ENCODE peak calls at places on chromosomes 11 and 22, in five cellular contexts. R is aorta, N is HAP-1, T is MG63, S is GM23248. I is an unnamed sample.

GRCh38 chr11:75338516-75339218 is 12.8 kb downstream of the ARRB1 start:
- DNase-seq in N (no peak), R (no peak), S (peak; percentile 82), T (no peak), I (peak; percentile 24)

GRCh38 chr22:30286813-30287625 is 2.3 kb downstream of the CASTOR1 start:
- DNase-seq in S (peak; percentile 47), R (peak; percentile 83), T (peak; percentile 65), N (peak; percentile 89), I (peak; percentile 45)

GRCh38 chr11:44566952-44567875 is 1.8 kb downstream of the CD82 start:
- DNase-seq in T (no peak), S (no peak), N (no peak), R (no peak), I (no peak)

GRCh38 chr22:28885939-28886338 is 2.6 kb downstream of the ZNRF3 start:
- DNase-seq in R (no peak), T (no peak), S (no peak), N (no peak), I (no peak)

GRCh38 chr11:117300301-117300700 is 9.2 kb downstream of the BACE1-AS start:
- DNase-seq in R (peak; percentile 64), S (peak; percentile 52), N (no peak), T (no peak), I (no peak)

GRCh38 chr11:31810779-31811647 is at the start of gene PAX6:
- DNase-seq in N (peak; percentile 92), R (peak; percentile 69), T (peak; percentile 96), S (peak; percentile 61), I (peak; percentile 9)

GRCh38 chr11:120646206-120646605 is 134.7 kb downstream of the GRIK4 start:
- DNase-seq in T (no peak), S (no peak), R (no peak), N (no peak), I (no peak)

GRCh38 chr11:21783954-21784353 is 408.9 kb upstream of the ANO5 start:
- DNase-seq in S (no peak), R (no peak), N (peak; percentile 20), T (no peak), I (no peak)

GRCh38 chr11:120643254-120643653 is 131.7 kb downstream of the GRIK4 start:
- DNase-seq in T (no peak), R (no peak), S (no peak), N (no peak), I (no peak)

GRCh38 chr22:43404673-43405385 is 7.0 kb upstream of the MPPED1 start:
- DNase-seq in S (no peak), R (peak; percentile 33), T (no peak), N (no peak), I (no peak)

GRCh38 chr11:63491614-63492372 is 826 bp upstream of the PLAAT5 start:
- DNase-seq in N (no peak), S (no peak), T (no peak), R (no peak), I (peak; percentile 83)

GRCh38 chr11:34747261-34747660 is 126.4 kb downstream of the EHF start:
- DNase-seq in T (no peak), N (no peak), R (no peak), S (no peak), I (no peak)

GRCh38 chr11:32317646-32318045 is 117.7 kb downstream of the WT1 start:
- DNase-seq in S (no peak), T (no peak), N (no peak), R (no peak), I (no peak)

GRCh38 chr11:78097666-78098385 is 18.2 kb upstream of the NDUFC2 start:
- DNase-seq in S (no peak), R (no peak), N (no peak), T (no peak), I (no peak)

GRCh38 chr11:110349109-110349996 is 52.9 kb upstream of the RDX start:
- DNase-seq in R (no peak), S (no peak), N (no peak), T (no peak), I (no peak)

GRCh38 chr11:66335531-66336233 is 552 bp downstream of the RIN1 start:
- DNase-seq in R (peak; percentile 69), S (peak; percentile 80), T (peak; percentile 67), N (no peak), I (peak; percentile 62)

GRCh38 chr11:86803136-86803535 is 2.8 kb downstream of the PRSS23 start:
- DNase-seq in R (no peak), T (no peak), S (no peak), N (no peak), I (no peak)

GRCh38 chr22:44361391-44362126 is 48.8 kb upstream of the SHISAL1 start:
- DNase-seq in T (no peak), N (no peak), S (no peak), R (peak; percentile 39), I (no peak)

GRCh38 chr11:73946798-73947458 is 3.9 kb upstream of the DNAJB13 start:
- DNase-seq in T (no peak), N (no peak), S (no peak), R (no peak), I (no peak)

DNA sequence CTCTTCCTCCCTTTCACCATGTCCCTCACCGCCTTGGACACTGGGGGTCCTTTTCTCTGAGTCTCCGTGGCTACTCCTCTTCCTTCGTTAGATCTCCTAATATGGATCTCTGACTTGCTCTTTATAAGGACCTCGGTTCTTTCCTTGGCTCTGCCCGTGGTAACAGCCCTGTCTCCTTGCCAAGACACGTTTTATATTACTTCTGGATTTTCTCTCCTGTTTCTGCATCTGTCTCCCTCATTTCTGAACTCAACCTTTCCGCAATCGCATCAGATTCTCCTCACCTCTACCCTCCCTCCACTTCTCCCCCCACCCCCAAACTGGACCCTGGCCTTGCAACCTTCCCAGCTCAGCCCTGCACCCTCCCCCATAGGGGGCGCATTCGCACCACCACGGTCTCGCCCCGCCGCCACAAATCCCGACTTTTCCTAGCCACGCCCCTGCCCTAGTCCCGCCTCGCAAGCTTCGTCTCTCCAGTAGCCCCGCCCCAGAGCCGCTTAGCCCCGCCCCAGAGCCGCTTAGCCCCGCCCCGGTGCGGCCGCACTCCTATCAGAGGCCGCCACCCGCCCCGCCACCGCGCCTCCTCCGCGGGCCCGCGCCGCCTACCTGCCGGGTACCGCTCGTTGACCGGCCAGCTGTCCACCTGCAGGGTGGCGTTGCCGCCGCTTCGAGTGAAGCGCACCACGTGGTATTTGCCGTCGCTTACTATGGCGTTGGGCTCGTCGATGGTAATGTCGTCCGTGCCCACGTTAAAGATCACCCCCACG is 39.0 kb downstream of the SLC22A12 start:
- DNase-seq in N (peak; percentile 57), R (no peak), S (peak; percentile 35), T (no peak), I (no peak)
- H3K27me3 ChIP-seq in N (no peaks in the 10 kb centered on the region), R (no peaks in the 10 kb centered on the region), S (peaks cover 4% of the 10 kb centered on the region), T (no peaks in the 10 kb centered on the region), I (peaks cover 2% of the 10 kb centered on the region)

DNA sequence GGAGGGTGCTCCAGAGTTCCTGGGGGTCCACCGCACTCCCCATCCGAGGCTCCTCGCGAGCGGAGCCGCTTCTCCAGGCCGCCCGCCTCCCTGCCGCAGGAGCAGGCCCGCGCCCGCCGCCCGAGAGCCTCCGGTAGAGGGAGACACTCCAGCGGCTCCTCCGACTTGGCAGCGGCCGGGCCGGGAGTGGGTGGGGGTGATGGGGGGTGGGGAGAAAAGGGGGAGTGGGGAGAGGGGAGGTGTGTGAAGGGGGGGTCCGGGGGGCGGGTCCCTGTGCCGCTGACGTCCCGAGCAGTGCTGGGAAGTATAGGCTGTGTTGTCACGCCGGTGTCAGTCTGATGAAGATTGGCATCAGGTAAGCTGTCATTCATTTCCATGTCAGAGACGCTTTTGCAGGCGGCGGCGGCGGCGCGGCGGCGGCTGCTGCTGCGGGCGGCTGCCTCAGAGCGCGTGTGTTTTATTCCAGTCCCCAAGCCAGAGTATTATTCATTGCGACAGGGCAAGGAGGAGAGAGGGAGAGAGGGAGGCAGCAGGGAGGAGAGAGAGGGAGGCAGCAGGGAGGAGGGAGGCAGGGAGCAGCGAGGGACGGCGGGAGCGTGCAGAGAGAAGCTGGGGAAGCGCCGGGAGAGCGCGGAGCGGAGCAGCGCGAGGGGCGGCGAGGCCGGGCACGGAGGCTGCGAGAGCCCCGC is at the start of gene PKNOX2:
- DNase-seq in N (peak; percentile 92), T (peak; percentile 86), R (peak; percentile 85), S (peak; percentile 87), I (peak; percentile 58)
- H3K4me3 ChIP-seq in N (peak within 1 kb of the TSS; percentile 71), T (peak within 1 kb of the TSS; percentile 84), R (peak within 1 kb of the TSS; percentile 93), S (peak within 1 kb of the TSS; percentile 74), I (peak within 1 kb of the TSS; percentile 88)

GRCh38 chr11:69819109-69819490 is at the start of gene FGF3:
- DNase-seq in S (no peak), R (no peak), N (no peak), T (no peak), I (no peak)

GRCh38 chr11:69816671-69817070 is 2.5 kb downstream of the FGF3 start:
- DNase-seq in R (no peak), S (no peak), T (no peak), N (no peak), I (no peak)

GRCh38 chr11:69817265-69818236 is 1.7 kb downstream of the FGF3 start:
- DNase-seq in N (no peak), T (peak; percentile 9), S (peak; percentile 19), R (no peak), I (no peak)

GRCh38 chr11:69819541-69820070 is 390 bp upstream of the FGF3 start:
- DNase-seq in N (no peak), R (no peak), S (no peak), T (no peak), I (no peak)

DNA sequence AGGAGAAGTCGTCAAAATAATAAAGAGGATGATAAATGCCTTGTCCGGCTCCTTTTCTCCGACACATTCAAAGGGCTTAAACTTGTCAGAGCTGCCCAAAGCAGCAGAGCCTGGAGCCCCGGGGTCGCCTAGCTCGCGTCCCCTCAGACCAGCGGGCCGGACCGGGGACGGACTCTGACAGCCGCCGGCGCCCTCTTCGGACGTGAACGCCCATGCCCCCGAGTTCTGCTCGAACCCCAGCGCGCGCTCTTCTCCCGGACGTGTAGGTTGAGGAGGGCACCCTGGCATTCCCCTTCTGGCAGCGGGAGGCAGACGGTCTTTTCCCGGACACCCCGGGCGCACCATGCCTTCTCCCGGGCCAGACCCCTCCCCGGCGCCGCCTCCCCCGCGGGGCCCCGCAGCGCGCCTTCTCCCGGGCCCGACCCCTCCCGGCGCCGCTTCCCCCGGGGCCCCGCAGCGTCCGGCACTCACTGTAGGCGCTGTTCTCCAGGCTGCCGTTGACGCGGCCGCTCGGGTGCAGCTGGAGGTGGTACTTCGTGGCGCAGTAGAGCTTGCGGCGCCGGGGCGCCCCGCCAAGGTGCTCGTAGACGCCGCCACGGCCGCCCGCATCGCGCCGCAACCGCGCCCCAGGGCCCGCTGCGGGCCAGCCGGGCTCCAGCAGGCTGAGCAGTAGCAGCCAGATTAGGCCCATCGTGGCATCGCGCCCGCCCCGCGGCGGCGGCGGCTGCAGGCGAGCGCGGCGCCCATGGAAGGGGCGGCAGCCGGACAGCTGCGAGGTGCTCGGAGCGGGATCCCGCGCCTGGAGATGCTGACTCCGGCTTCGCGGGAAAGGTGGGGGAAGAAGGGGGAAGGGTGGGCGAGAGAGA is 740 bp downstream of the FGF3 start:
- DNase-seq in S (no peak), T (peak; percentile 28), N (no peak), R (no peak), I (no peak)
- H3K27me3 ChIP-seq in S (peaks cover 52% of the 10 kb centered on the region), T (peaks cover 44% of the 10 kb centered on the region), N (peaks cover 53% of the 10 kb centered on the region), R (no peaks in the 10 kb centered on the region), I (peaks cover 82% of the 10 kb centered on the region)

GRCh38 chr11:12179521-12179920 is 69.1 kb downstream of the MICAL2 start:
- DNase-seq in T (no peak), N (no peak), R (no peak), S (no peak), I (no peak)

GRCh38 chr11:12177739-12178338 is 67.4 kb downstream of the MICAL2 start:
- DNase-seq in S (no peak), R (no peak), T (no peak), N (no peak), I (peak; percentile 62)

GRCh38 chr11:12175694-12176241 is 65.4 kb downstream of the MICAL2 start:
- DNase-seq in T (peak; percentile 62), N (no peak), R (no peak), S (peak; percentile 94), I (peak; percentile 93)

GRCh38 chr11:12180257-12181205 is 70.1 kb downstream of the MICAL2 start:
- DNase-seq in S (no peak), T (no peak), N (no peak), R (peak; percentile 60), I (peak; percentile 74)

GRCh38 chr11:12179019-12179418 is 68.6 kb downstream of the MICAL2 start:
- DNase-seq in T (no peak), R (no peak), S (no peak), N (no peak), I (no peak)
- H3K4me3 ChIP-seq in T (no peak overlapping the region), R (no peak overlapping the region), S (no peak overlapping the region), N (no peak overlapping the region), I (no peak overlapping the region)